ENCODE peak calls at places on chromosomes 4 and X, in four cellular contexts. U, L, G and R are unnamed samples.

GRCh38 chr4:59374416-59374815 is 1825.7 kb upstream of the ADGRL3 start:
- DNase-seq in U (no peak), L (no peak), G (no peak), R (no peak)

GRCh38 chr4:4394644-4395043 is 7.7 kb downstream of the NSG1 start:
- DNase-seq in U (no peak), L (no peak), G (no peak), R (peak)

GRCh38 chrX:155923200-155923599 is 42.1 kb downstream of the VAMP7 start:
- DNase-seq in G (no peak), L (no peak), U (no peak), R (no peak)

GRCh38 chrX:107628662-107629532 is 587 bp downstream of the PRPS1 start:
- DNase-seq in U (peak), L (peak), G (peak), R (peak)

GRCh38 chr4:68434277-68434676 is 13.0 kb upstream of the TMPRSS11E start:
- DNase-seq in G (no peak), U (no peak), L (no peak), R (no peak)

GRCh38 chr4:70183168-70183939 is 12.2 kb upstream of the ODAM start:
- DNase-seq in U (no peak), G (no peak), L (peak), R (no peak)

GRCh38 chr4:7089211-7089964 is 21.5 kb upstream of the GRPEL1 start:
- DNase-seq in G (no peak), L (no peak), U (no peak), R (no peak)

GRCh38 chr4:125085-125820 is 952 bp downstream of the ZNF718 start:
- DNase-seq in L (peak), U (peak), G (no peak), R (peak)

GRCh38 chr4:52408471-52408870 is 250.6 kb downstream of the USP46 start:
- DNase-seq in G (no peak), L (no peak), U (no peak), R (no peak)

GRCh38 chrX:25028726-25029125 is 13.0 kb upstream of the ARX start:
- DNase-seq in U (no peak), G (no peak), L (no peak), R (no peak)

GRCh38 chrX:119015407-119016242 is 41.2 kb downstream of the LONRF3 start:
- DNase-seq in U (no peak), G (peak), L (no peak), R (peak)

GRCh38 chrX:23785564-23785963 is 2.6 kb downstream of the SAT1 start:
- DNase-seq in L (no peak), G (no peak), U (no peak), R (no peak)

GRCh38 chr4:125735107-125735506 is 420.4 kb downstream of the FAT4 start:
- DNase-seq in L (no peak), U (no peak), G (no peak), R (no peak)

GRCh38 chrX:69876221-69876620 is 173.5 kb downstream of the AWAT2 start:
- DNase-seq in L (no peak), U (no peak), G (no peak), R (no peak)

GRCh38 chr4:3689576-3690551 is 76.3 kb upstream of the ADRA2C start:
- DNase-seq in G (no peak), L (no peak), U (peak), R (no peak)

GRCh38 chrX:133985164-133986007 is at the start of gene GPC3:
- DNase-seq in U (peak), G (no peak), L (peak), R (peak)

GRCh38 chr4:167475951-167476350 is 241.7 kb upstream of the SPOCK3 start:
- DNase-seq in G (no peak), U (no peak), L (no peak), R (no peak)

DNA sequence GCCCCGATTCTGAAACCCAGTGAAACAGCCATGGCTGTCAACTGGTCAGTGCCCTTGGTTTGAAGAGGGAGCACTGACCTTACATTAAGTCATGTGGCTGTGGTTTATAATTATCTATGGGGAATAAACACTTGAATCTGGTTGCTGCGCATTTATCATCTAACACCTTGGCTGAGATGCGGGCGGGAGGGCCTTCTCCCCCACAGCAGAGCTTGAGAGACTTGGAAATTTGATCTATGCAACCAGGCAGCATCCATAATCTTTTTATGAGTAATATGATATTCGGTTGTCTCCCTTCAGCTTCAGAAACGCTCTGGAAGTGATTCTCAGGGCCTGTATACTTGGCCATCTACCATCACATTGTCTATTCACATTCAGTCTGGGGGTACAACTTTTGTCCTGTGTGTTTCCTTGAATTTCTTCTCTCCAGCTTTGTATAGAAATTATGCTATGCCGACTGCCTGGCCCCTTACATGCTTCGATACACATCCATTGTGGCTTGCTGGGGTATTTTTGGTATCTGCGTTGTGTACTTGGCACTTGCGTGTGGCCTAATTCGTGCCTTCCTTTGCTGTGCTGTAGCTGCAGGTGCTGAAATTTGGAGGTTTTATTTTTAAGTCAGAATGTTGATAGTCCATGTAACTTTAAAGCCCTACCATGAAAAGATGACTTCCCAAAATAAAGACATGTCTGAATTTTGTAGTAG is 321.6 kb downstream of the ARHGAP10 start:
- DNase-seq in G (no peak), L (no peak), U (no peak), R (no peak)
- TF ChIP-seq POLR2AphosphoS5 in G (no peak), L (no peak), U (no peak), R (no peak)

DNA sequence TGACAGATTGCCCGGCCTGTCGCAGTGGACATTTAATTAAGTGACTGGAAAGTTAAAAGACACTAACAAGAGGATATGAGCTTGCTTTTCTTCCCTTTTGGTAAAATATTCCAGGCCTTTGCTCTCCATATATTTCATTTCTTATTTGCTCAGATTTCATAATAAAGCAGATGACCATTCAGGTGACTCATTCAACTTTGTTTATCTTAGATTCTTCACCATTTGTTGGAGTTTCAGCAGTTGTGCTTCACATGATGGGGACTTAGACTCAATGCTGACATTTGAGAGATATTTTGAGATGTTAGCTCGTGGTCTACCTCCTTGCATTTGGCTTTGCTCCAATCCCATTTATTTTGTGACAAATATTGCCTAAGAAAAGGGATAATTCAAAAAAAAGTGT is 312.2 kb downstream of the ARHGAP24 start:
- DNase-seq in G (no peak), U (no peak), L (no peak), R (no peak)
- H3K27ac ChIP-seq in G (no peak), U (no peak), L (no peak), R (no peak)

DNA sequence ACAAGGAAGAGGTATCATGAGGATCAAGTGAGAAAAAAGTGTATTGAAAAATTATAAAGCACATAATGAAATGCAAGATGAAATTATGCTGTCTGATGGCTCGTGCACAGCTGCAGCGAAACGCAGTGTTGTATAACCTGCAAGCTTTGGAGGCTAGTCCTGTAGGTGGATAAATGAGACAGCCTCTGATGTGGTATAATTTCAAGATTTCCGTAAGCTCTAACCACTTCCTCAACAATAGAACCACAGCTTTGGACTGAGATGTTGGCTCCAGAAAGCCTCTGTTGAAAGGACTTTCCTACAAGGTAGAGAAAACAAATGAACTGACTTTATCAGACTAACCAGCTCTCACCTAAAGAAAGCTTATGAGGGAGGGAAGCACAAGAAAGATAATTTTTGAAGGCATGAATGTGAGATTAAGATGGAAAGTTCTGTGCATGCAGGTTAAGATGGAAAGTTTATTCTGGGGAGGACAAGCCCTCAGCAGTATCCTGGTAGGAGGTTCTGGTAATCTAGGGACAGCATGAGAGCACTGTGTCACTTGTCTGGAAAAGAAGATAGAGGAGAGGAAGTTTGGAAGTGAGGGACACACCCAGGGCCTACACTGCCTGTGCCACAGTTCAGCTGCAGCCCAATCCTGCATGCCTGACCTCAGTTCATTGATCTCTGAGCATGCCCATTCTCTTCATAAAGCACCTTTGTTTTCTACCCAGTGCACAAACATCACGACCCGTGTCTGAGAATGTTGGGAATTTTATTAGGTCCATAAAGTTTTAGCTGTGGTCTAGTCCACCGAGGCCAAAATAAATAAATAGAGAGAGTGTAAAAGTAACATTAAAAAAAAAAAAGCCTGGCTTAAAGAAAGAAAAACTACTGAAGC is 161.5 kb upstream of the SFRP2 start:
- DNase-seq in L (peak), U (no peak), G (no peak), R (no peak)
- H3K4me3 ChIP-seq in L (no peak), U (no peak), G (no peak), R (no peak)

GRCh38 chr4:76072760-76073159 is 1.7 kb upstream of the ART3 start:
- DNase-seq in L (no peak), U (no peak), G (no peak), R (no peak)
- TF ChIP-seq POLR2AphosphoS5 in L (no peak), U (no peak), G (no peak), R (no peak)

DNA sequence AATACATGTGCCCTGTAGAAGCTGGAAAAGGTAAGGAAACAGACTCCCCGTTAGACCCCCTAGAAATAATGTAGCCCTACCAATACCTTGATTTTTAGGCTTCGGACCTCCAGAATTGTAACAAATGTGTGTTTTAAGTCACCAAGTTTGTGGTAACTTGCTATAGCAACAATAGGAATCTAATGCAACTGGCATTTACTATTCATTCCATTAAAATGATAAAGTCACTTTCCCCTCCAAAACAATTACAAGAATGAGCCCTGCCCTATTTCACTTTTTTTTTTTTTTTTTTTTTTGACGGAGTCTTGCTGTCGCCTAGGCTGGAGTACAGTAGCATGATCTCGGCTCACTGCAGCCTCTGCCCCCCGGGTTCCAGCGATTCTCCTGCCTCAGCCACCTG is 3.5 kb upstream of the DDX60L start:
- DNase-seq in G (no peak), U (no peak), L (no peak), R (no peak)
- H3K27ac ChIP-seq in G (no peak), U (no peak), L (no peak), R (no peak)